ENCODE peak calls at places on chromosomes 7 and 10, in five cellular contexts. Z, L, N, A and D are unnamed samples.

GRCh38 chr7:30930621-30931020 is 19.0 kb downstream of the AQP1 start:
- DNase-seq in Z (no peak), L (peak; percentile 44), N (no peak), A (no peak), D (no peak)

GRCh38 chr10:31314256-31315183 is 4.5 kb upstream of the ZEB1 start:
- DNase-seq in Z (no peak), L (no peak), N (no peak), A (no peak), D (no peak)

GRCh38 chr7:91228327-91228726 is 35.9 kb upstream of the FZD1 start:
- DNase-seq in Z (no peak), L (no peak), N (no peak), A (no peak), D (no peak)

GRCh38 chr10:57706576-57707299 is 561.0 kb downstream of the IPMK start:
- DNase-seq in Z (no peak), L (no peak), N (no peak), A (no peak), D (no peak)

GRCh38 chr7:665251-665650 is 61.2 kb upstream of the DNAAF5 start:
- DNase-seq in Z (no peak), L (no peak), N (no peak), A (peak; percentile 37), D (no peak)

GRCh38 chr7:16811555-16811954 is 6.8 kb upstream of the AGR2 start:
- DNase-seq in Z (no peak), L (no peak), N (no peak), A (peak; percentile 45), D (no peak)

GRCh38 chr10:43689955-43690771 is 41.5 kb upstream of the ZNF32 start:
- DNase-seq in Z (peak; percentile 78), L (peak; percentile 90), N (peak; percentile 79), A (peak; percentile 74), D (peak; percentile 88)

GRCh38 chr10:62308101-62308500 is 39.5 kb upstream of the RTKN2 start:
- DNase-seq in Z (no peak), L (no peak), N (no peak), A (no peak), D (no peak)

GRCh38 chr7:80481196-80481884 is 30.5 kb downstream of the GNAT3 start:
- DNase-seq in Z (peak; percentile 6), L (no peak), N (no peak), A (no peak), D (no peak)

GRCh38 chr10:98456688-98457482 is 10.2 kb upstream of the HPS1 start:
- DNase-seq in Z (no peak), L (no peak), N (no peak), A (no peak), D (no peak)

GRCh38 chr7:116561697-116562483 is 37.1 kb downstream of the CAV1 start:
- DNase-seq in Z (no peak), L (no peak), N (no peak), A (no peak), D (peak; percentile 86)

GRCh38 chr7:126493801-126494200 is 758.9 kb downstream of the GRM8 start:
- DNase-seq in Z (no peak), L (no peak), N (no peak), A (no peak), D (no peak)

GRCh38 chr10:86333813-86334514 is 32.6 kb downstream of the GRID1 start:
- DNase-seq in Z (no peak), L (no peak), N (no peak), A (no peak), D (no peak)

GRCh38 chr10:102918817-102919236 is 733 bp downstream of the CNNM2 start:
- DNase-seq in Z (peak; percentile 17), L (no peak), N (peak; percentile 27), A (no peak), D (no peak)

GRCh38 chr10:69232736-69233135 is 12.6 kb downstream of the HKDC1 start:
- DNase-seq in Z (no peak), L (no peak), N (peak; percentile 64), A (no peak), D (no peak)

GRCh38 chr10:65294329-65294728 is 1631.5 kb upstream of the LRRTM3 start:
- DNase-seq in Z (no peak), L (no peak), N (no peak), A (no peak), D (no peak)

GRCh38 chr7:52959878-52960660 is 75.4 kb upstream of the POM121L12 start:
- DNase-seq in Z (no peak), L (no peak), N (no peak), A (no peak), D (no peak)

GRCh38 chr7:128884561-128885369 is 22.1 kb downstream of the ATP6V1F start:
- DNase-seq in Z (no peak), L (peak; percentile 8), N (no peak), A (no peak), D (no peak)

GRCh38 chr7:73623798-73624668 is at the start of gene MLXIPL:
- DNase-seq in Z (peak; percentile 92), L (peak; percentile 70), N (peak; percentile 60), A (peak; percentile 32), D (no peak)

GRCh38 chr7:144842377-144842851 is 6.6 kb upstream of the TPK1 start:
- DNase-seq in Z (peak; percentile 9), L (peak; percentile 24), N (no peak), A (no peak), D (no peak)

GRCh38 chr7:16187131-16187530 is 234.2 kb downstream of the CRPPA start:
- DNase-seq in Z (no peak), L (no peak), N (no peak), A (peak; percentile 6), D (no peak)

GRCh38 chr10:37801557-37801956 is 55.9 kb downstream of the ZNF248 start:
- DNase-seq in Z (no peak), L (no peak), N (no peak), A (no peak), D (no peak)

GRCh38 chr10:125049216-125049903 is 107.4 kb downstream of the ZRANB1 start:
- DNase-seq in Z (no peak), L (no peak), N (no peak), A (no peak), D (no peak)

GRCh38 chr7:7207876-7208275 is 25.5 kb downstream of the C1GALT1 start:
- DNase-seq in Z (no peak), L (no peak), N (no peak), A (no peak), D (no peak)

GRCh38 chr7:7202375-7202720 is 20.0 kb downstream of the C1GALT1 start:
- DNase-seq in Z (no peak), L (no peak), N (no peak), A (no peak), D (no peak)

GRCh38 chr7:7208524-7208923 is 26.2 kb downstream of the C1GALT1 start:
- DNase-seq in Z (no peak), L (no peak), N (no peak), A (no peak), D (no peak)

GRCh38 chr7:7201583-7202374 is 19.4 kb downstream of the C1GALT1 start:
- DNase-seq in Z (peak; percentile 66), L (no peak), N (peak; percentile 49), A (no peak), D (no peak)

DNA sequence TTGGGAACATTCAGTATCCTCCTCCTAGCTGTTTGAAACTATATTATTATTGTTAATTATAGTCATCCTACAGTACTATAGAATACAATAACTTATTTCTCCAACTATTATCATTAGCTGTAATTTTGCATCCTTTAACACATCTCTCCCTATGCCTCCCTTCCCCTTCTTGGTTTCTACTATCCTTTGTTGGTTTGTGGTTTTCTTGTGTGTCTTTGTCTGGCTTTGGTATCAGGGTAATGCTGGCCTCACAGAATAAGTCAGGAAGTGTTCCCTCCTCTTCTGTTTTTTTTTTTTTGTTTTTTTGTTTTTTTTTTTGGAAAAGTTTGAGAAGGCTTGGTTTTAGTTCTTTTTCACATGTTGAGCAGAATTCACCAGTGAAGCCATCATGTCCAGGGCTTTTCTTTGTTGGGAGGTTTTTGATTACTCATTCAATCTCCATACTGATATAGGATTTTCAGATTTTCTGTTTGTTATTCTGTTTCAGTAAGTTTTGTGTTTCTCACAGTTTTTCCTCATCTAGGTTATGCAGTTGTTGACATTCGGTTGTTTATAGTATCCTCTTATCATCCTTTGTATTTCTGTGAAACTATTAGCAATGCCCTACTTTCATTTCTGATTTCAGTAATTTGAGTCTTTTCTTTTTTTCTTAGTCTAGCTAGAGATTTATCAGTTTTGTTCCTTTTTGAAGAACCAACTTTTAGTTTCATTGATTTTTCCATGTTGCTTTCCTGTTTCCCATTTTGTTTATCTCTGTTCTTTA is 21.6 kb downstream of the C1GALT1 start:
- DNase-seq in Z (no peak), L (no peak), N (no peak), A (no peak), D (no peak)
- H3K4me3 ChIP-seq in Z (no peak overlapping the region), L (no peak overlapping the region), N (no peak overlapping the region), A (no peak overlapping the region), D (no peak overlapping the region)

DNA sequence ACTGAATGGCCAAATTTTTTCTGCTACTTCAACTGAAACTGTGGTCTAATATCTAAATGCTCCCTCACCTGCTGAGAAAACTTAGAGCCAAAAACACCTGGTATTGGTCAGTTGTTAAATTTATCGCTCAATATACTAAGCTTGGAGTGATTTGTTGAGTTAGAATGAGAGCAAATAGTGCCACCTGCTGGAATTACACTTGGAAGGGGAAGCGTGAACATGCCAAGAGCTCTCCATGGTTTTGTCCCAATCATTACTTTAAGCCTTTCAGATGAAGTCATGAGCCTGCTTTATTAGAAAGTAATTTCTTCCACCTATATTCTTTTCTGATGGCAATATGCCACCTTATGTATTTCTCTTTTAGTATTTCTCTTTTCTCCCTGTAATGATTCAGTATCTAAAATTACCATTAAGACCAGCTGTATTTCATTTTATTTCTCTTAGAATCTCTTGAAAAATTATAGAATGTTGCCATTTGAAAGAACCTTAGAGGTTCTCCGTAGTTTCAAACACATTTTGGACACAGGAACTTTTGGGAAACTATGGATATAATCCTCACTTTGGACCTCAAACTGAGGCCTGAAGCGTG is 447.8 kb upstream of the C7orf33 start:
- DNase-seq in Z (peak; percentile 37), L (no peak), N (no peak), A (peak; percentile 0), D (no peak)
- TF ChIP-seq CTCF in Z (peak; percentile 66), L (peak; percentile 63), N (no peak), A (peak; percentile 24), D (peak; percentile 38)

GRCh38 chr7:155497149-155497901 is 39.4 kb downstream of the EN2 start:
- DNase-seq in Z (no peak), L (no peak), N (no peak), A (no peak), D (no peak)

GRCh38 chr7:155494551-155494950 is 36.6 kb downstream of the EN2 start:
- DNase-seq in Z (no peak), L (no peak), N (no peak), A (no peak), D (no peak)

GRCh38 chr7:155495440-155496248 is 37.7 kb downstream of the EN2 start:
- DNase-seq in Z (no peak), L (no peak), N (no peak), A (no peak), D (no peak)

GRCh38 chr7:155493744-155494538 is 36.0 kb downstream of the EN2 start:
- DNase-seq in Z (no peak), L (no peak), N (no peak), A (no peak), D (no peak)

GRCh38 chr7:155496267-155497005 is 38.5 kb downstream of the EN2 start:
- DNase-seq in Z (no peak), L (no peak), N (no peak), A (no peak), D (no peak)
- H3K4me3 ChIP-seq in Z (no peak overlapping the region), L (no peak overlapping the region), N (no peak overlapping the region), A (no peak overlapping the region), D (no peak overlapping the region)

DNA sequence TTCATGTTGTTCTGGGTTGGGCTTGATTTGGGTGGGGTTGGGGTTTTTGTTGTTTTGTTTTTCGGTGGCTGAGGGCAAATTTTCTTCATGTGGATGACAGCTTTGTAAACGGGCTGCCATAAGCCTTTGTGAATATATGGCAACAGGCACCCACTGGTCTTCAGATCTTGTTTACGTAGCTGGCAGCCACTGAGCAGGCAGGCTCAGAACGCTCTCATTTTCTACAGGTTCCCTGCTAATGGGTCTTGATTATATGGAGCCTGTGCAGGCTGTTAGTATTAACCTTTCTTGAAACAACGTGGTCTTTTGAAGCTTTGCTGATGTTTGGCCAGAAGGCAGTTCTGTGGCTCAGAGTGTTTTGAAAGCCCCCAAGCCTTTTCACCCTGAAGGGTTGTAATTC is 199.7 kb downstream of the TNS3 start:
- DNase-seq in Z (no peak), L (no peak), N (no peak), A (no peak), D (no peak)
- TF ChIP-seq CTCF in Z (no peak), L (no peak), N (no peak), A (no peak), D (no peak)